ENCODE peak calls at places on chromosomes 1 and 21, in nine cellular contexts. One of them, this sample, is unnamed.

GRCh38 chr1:217193151-217193550 is 437.7 kb downstream of the GPATCH2 start:
- DNase-seq in head of caudate nucleus: no peak
- DNase-seq in K562: no peak
- DNase-seq in epithelial cell of prostate: peak
- DNase-seq in stimulated activated CD4-positive, alpha-beta T cell treated with anti-CD3 and anti-CD28 coated beads, Interleukin-4, amount 100 ng/mL, for 48 hours: no peak
- DNase-seq in tibial nerve: no peak
- DNase-seq in germinal center: no peak
- DNase-seq in cerebellum: no peak
- DNase-seq in NCI-H748 treated with DMSO at 0.1 percent for 48 hours: no peak
- DNase-seq in this sample: no peak

GRCh38 chr1:159923203-159924024 is 1.9 kb downstream of the TAGLN2 start:
- DNase-seq in head of caudate nucleus: no peak
- DNase-seq in K562: peak
- DNase-seq in epithelial cell of prostate: no peak
- DNase-seq in stimulated activated CD4-positive, alpha-beta T cell treated with anti-CD3 and anti-CD28 coated beads, Interleukin-4, amount 100 ng/mL, for 48 hours: peak
- DNase-seq in tibial nerve: peak
- DNase-seq in germinal center: peak
- DNase-seq in cerebellum: no peak
- DNase-seq in NCI-H748 treated with DMSO at 0.1 percent for 48 hours: peak
- DNase-seq in this sample: no peak

GRCh38 chr1:1004780-1005697 is 5.1 kb upstream of the HES4 start:
- DNase-seq in head of caudate nucleus: no peak
- DNase-seq in K562: peak
- DNase-seq in epithelial cell of prostate: no peak
- DNase-seq in stimulated activated CD4-positive, alpha-beta T cell treated with anti-CD3 and anti-CD28 coated beads, Interleukin-4, amount 100 ng/mL, for 48 hours: no peak
- DNase-seq in tibial nerve: no peak
- DNase-seq in germinal center: no peak
- DNase-seq in cerebellum: no peak
- DNase-seq in NCI-H748 treated with DMSO at 0.1 percent for 48 hours: no peak
- DNase-seq in this sample: no peak

GRCh38 chr21:42974832-42975820 is 764 bp downstream of the PKNOX1 start:
- DNase-seq in head of caudate nucleus: peak
- DNase-seq in K562: peak
- DNase-seq in epithelial cell of prostate: no peak
- DNase-seq in stimulated activated CD4-positive, alpha-beta T cell treated with anti-CD3 and anti-CD28 coated beads, Interleukin-4, amount 100 ng/mL, for 48 hours: peak
- DNase-seq in tibial nerve: peak
- DNase-seq in germinal center: peak
- DNase-seq in cerebellum: peak
- DNase-seq in NCI-H748 treated with DMSO at 0.1 percent for 48 hours: peak
- DNase-seq in this sample: peak

GRCh38 chr1:94658221-94658620 is 116.7 kb upstream of the F3 start:
- DNase-seq in head of caudate nucleus: no peak
- DNase-seq in K562: no peak
- DNase-seq in epithelial cell of prostate: no peak
- DNase-seq in stimulated activated CD4-positive, alpha-beta T cell treated with anti-CD3 and anti-CD28 coated beads, Interleukin-4, amount 100 ng/mL, for 48 hours: no peak
- DNase-seq in tibial nerve: no peak
- DNase-seq in germinal center: no peak
- DNase-seq in cerebellum: no peak
- DNase-seq in NCI-H748 treated with DMSO at 0.1 percent for 48 hours: no peak
- DNase-seq in this sample: no peak

GRCh38 chr21:15839601-15840000 is 109.8 kb downstream of the USP25 start:
- DNase-seq in head of caudate nucleus: no peak
- DNase-seq in K562: no peak
- DNase-seq in epithelial cell of prostate: no peak
- DNase-seq in stimulated activated CD4-positive, alpha-beta T cell treated with anti-CD3 and anti-CD28 coated beads, Interleukin-4, amount 100 ng/mL, for 48 hours: no peak
- DNase-seq in tibial nerve: no peak
- DNase-seq in germinal center: no peak
- DNase-seq in cerebellum: no peak
- DNase-seq in NCI-H748 treated with DMSO at 0.1 percent for 48 hours: no peak
- DNase-seq in this sample: no peak

GRCh38 chr1:238061967-238062613 is 171.4 kb upstream of the ZP4 start:
- DNase-seq in head of caudate nucleus: no peak
- DNase-seq in K562: no peak
- DNase-seq in epithelial cell of prostate: peak
- DNase-seq in stimulated activated CD4-positive, alpha-beta T cell treated with anti-CD3 and anti-CD28 coated beads, Interleukin-4, amount 100 ng/mL, for 48 hours: no peak
- DNase-seq in tibial nerve: no peak
- DNase-seq in germinal center: no peak
- DNase-seq in cerebellum: no peak
- DNase-seq in NCI-H748 treated with DMSO at 0.1 percent for 48 hours: no peak
- DNase-seq in this sample: no peak

GRCh38 chr1:93993731-93994130 is 84.5 kb upstream of the GCLM start:
- DNase-seq in head of caudate nucleus: no peak
- DNase-seq in K562: no peak
- DNase-seq in epithelial cell of prostate: peak
- DNase-seq in stimulated activated CD4-positive, alpha-beta T cell treated with anti-CD3 and anti-CD28 coated beads, Interleukin-4, amount 100 ng/mL, for 48 hours: no peak
- DNase-seq in tibial nerve: no peak
- DNase-seq in germinal center: no peak
- DNase-seq in cerebellum: no peak
- DNase-seq in NCI-H748 treated with DMSO at 0.1 percent for 48 hours: no peak
- DNase-seq in this sample: no peak

GRCh38 chr1:220151454-220151853 is 57.5 kb downstream of the IARS2 start:
- DNase-seq in head of caudate nucleus: peak
- DNase-seq in K562: no peak
- DNase-seq in epithelial cell of prostate: no peak
- DNase-seq in stimulated activated CD4-positive, alpha-beta T cell treated with anti-CD3 and anti-CD28 coated beads, Interleukin-4, amount 100 ng/mL, for 48 hours: no peak
- DNase-seq in tibial nerve: peak
- DNase-seq in germinal center: no peak
- DNase-seq in cerebellum: peak
- DNase-seq in NCI-H748 treated with DMSO at 0.1 percent for 48 hours: no peak
- DNase-seq in this sample: peak

GRCh38 chr1:6260433-6260934 is 414 bp downstream of the GPR153 start:
- DNase-seq in head of caudate nucleus: no peak
- DNase-seq in K562: peak
- DNase-seq in epithelial cell of prostate: no peak
- DNase-seq in stimulated activated CD4-positive, alpha-beta T cell treated with anti-CD3 and anti-CD28 coated beads, Interleukin-4, amount 100 ng/mL, for 48 hours: no peak
- DNase-seq in tibial nerve: no peak
- DNase-seq in germinal center: peak
- DNase-seq in cerebellum: no peak
- DNase-seq in NCI-H748 treated with DMSO at 0.1 percent for 48 hours: no peak
- DNase-seq in this sample: no peak

GRCh38 chr1:71351438-71351837 is 270.6 kb upstream of the ZRANB2 start:
- DNase-seq in head of caudate nucleus: no peak
- DNase-seq in K562: no peak
- DNase-seq in epithelial cell of prostate: no peak
- DNase-seq in stimulated activated CD4-positive, alpha-beta T cell treated with anti-CD3 and anti-CD28 coated beads, Interleukin-4, amount 100 ng/mL, for 48 hours: no peak
- DNase-seq in tibial nerve: no peak
- DNase-seq in germinal center: no peak
- DNase-seq in cerebellum: no peak
- DNase-seq in NCI-H748 treated with DMSO at 0.1 percent for 48 hours: no peak
- DNase-seq in this sample: no peak

GRCh38 chr1:52756020-52756419 is 29.8 kb downstream of the ZYG11B start:
- DNase-seq in head of caudate nucleus: no peak
- DNase-seq in K562: no peak
- DNase-seq in epithelial cell of prostate: no peak
- DNase-seq in stimulated activated CD4-positive, alpha-beta T cell treated with anti-CD3 and anti-CD28 coated beads, Interleukin-4, amount 100 ng/mL, for 48 hours: no peak
- DNase-seq in tibial nerve: no peak
- DNase-seq in germinal center: no peak
- DNase-seq in cerebellum: no peak
- DNase-seq in NCI-H748 treated with DMSO at 0.1 percent for 48 hours: no peak
- DNase-seq in this sample: no peak

GRCh38 chr1:9281907-9282306 is 10.8 kb upstream of the SPSB1 start:
- DNase-seq in head of caudate nucleus: no peak
- DNase-seq in K562: no peak
- DNase-seq in epithelial cell of prostate: no peak
- DNase-seq in stimulated activated CD4-positive, alpha-beta T cell treated with anti-CD3 and anti-CD28 coated beads, Interleukin-4, amount 100 ng/mL, for 48 hours: no peak
- DNase-seq in tibial nerve: no peak
- DNase-seq in germinal center: no peak
- DNase-seq in cerebellum: no peak
- DNase-seq in NCI-H748 treated with DMSO at 0.1 percent for 48 hours: no peak
- DNase-seq in this sample: no peak

GRCh38 chr1:211258756-211259595 is at the start of gene RCOR3:
- DNase-seq in head of caudate nucleus: peak
- DNase-seq in K562: peak
- DNase-seq in epithelial cell of prostate: peak
- DNase-seq in stimulated activated CD4-positive, alpha-beta T cell treated with anti-CD3 and anti-CD28 coated beads, Interleukin-4, amount 100 ng/mL, for 48 hours: peak
- DNase-seq in tibial nerve: peak
- DNase-seq in germinal center: peak
- DNase-seq in cerebellum: peak
- DNase-seq in NCI-H748 treated with DMSO at 0.1 percent for 48 hours: peak
- DNase-seq in this sample: peak

GRCh38 chr1:93905734-93906133 is 3.5 kb downstream of the GCLM start:
- DNase-seq in head of caudate nucleus: no peak
- DNase-seq in K562: no peak
- DNase-seq in epithelial cell of prostate: no peak
- DNase-seq in stimulated activated CD4-positive, alpha-beta T cell treated with anti-CD3 and anti-CD28 coated beads, Interleukin-4, amount 100 ng/mL, for 48 hours: no peak
- DNase-seq in tibial nerve: no peak
- DNase-seq in germinal center: no peak
- DNase-seq in cerebellum: no peak
- DNase-seq in NCI-H748 treated with DMSO at 0.1 percent for 48 hours: no peak
- DNase-seq in this sample: no peak

GRCh38 chr1:226054519-226055327 is 7.8 kb upstream of the H3-3A start:
- DNase-seq in head of caudate nucleus: no peak
- DNase-seq in K562: peak
- DNase-seq in epithelial cell of prostate: no peak
- DNase-seq in stimulated activated CD4-positive, alpha-beta T cell treated with anti-CD3 and anti-CD28 coated beads, Interleukin-4, amount 100 ng/mL, for 48 hours: no peak
- DNase-seq in tibial nerve: no peak
- DNase-seq in germinal center: no peak
- DNase-seq in cerebellum: no peak
- DNase-seq in NCI-H748 treated with DMSO at 0.1 percent for 48 hours: no peak
- DNase-seq in this sample: no peak

GRCh38 chr1:177410179-177410766 is 239.5 kb downstream of the BRINP2 start:
- DNase-seq in head of caudate nucleus: no peak
- DNase-seq in K562: no peak
- DNase-seq in epithelial cell of prostate: no peak
- DNase-seq in stimulated activated CD4-positive, alpha-beta T cell treated with anti-CD3 and anti-CD28 coated beads, Interleukin-4, amount 100 ng/mL, for 48 hours: no peak
- DNase-seq in tibial nerve: no peak
- DNase-seq in germinal center: no peak
- DNase-seq in cerebellum: no peak
- DNase-seq in NCI-H748 treated with DMSO at 0.1 percent for 48 hours: no peak
- DNase-seq in this sample: no peak

GRCh38 chr1:218353656-218354055 is 8.5 kb downstream of the TGFB2 start:
- DNase-seq in head of caudate nucleus: no peak
- DNase-seq in K562: no peak
- DNase-seq in epithelial cell of prostate: no peak
- DNase-seq in stimulated activated CD4-positive, alpha-beta T cell treated with anti-CD3 and anti-CD28 coated beads, Interleukin-4, amount 100 ng/mL, for 48 hours: no peak
- DNase-seq in tibial nerve: no peak
- DNase-seq in germinal center: no peak
- DNase-seq in cerebellum: no peak
- DNase-seq in NCI-H748 treated with DMSO at 0.1 percent for 48 hours: no peak
- DNase-seq in this sample: no peak

GRCh38 chr1:198465201-198466144 is 75.0 kb downstream of the ATP6V1G3 start:
- DNase-seq in head of caudate nucleus: no peak
- DNase-seq in K562: peak
- DNase-seq in epithelial cell of prostate: no peak
- DNase-seq in stimulated activated CD4-positive, alpha-beta T cell treated with anti-CD3 and anti-CD28 coated beads, Interleukin-4, amount 100 ng/mL, for 48 hours: no peak
- DNase-seq in tibial nerve: no peak
- DNase-seq in germinal center: peak
- DNase-seq in cerebellum: peak
- DNase-seq in NCI-H748 treated with DMSO at 0.1 percent for 48 hours: peak
- DNase-seq in this sample: peak

GRCh38 chr1:151325646-151326429 is 1.4 kb downstream of the PI4KB start:
- DNase-seq in head of caudate nucleus: no peak
- DNase-seq in K562: peak
- DNase-seq in epithelial cell of prostate: no peak
- DNase-seq in stimulated activated CD4-positive, alpha-beta T cell treated with anti-CD3 and anti-CD28 coated beads, Interleukin-4, amount 100 ng/mL, for 48 hours: no peak
- DNase-seq in tibial nerve: no peak
- DNase-seq in germinal center: no peak
- DNase-seq in cerebellum: no peak
- DNase-seq in NCI-H748 treated with DMSO at 0.1 percent for 48 hours: no peak
- DNase-seq in this sample: no peak

GRCh38 chr21:25385912-25386474 is 221.3 kb downstream of the MRPL39 start:
- DNase-seq in head of caudate nucleus: no peak
- DNase-seq in K562: peak
- DNase-seq in epithelial cell of prostate: peak
- DNase-seq in stimulated activated CD4-positive, alpha-beta T cell treated with anti-CD3 and anti-CD28 coated beads, Interleukin-4, amount 100 ng/mL, for 48 hours: no peak
- DNase-seq in tibial nerve: no peak
- DNase-seq in germinal center: peak
- DNase-seq in cerebellum: peak
- DNase-seq in NCI-H748 treated with DMSO at 0.1 percent for 48 hours: peak
- DNase-seq in this sample: peak

GRCh38 chr1:204014336-204014735 is 58.6 kb upstream of the SOX13 start:
- DNase-seq in head of caudate nucleus: no peak
- DNase-seq in K562: no peak
- DNase-seq in epithelial cell of prostate: no peak
- DNase-seq in stimulated activated CD4-positive, alpha-beta T cell treated with anti-CD3 and anti-CD28 coated beads, Interleukin-4, amount 100 ng/mL, for 48 hours: no peak
- DNase-seq in tibial nerve: no peak
- DNase-seq in germinal center: no peak
- DNase-seq in cerebellum: no peak
- DNase-seq in NCI-H748 treated with DMSO at 0.1 percent for 48 hours: no peak
- DNase-seq in this sample: no peak

GRCh38 chr1:229230893-229231753 is 39.8 kb upstream of the RAB4A start:
- DNase-seq in head of caudate nucleus: peak
- DNase-seq in K562: no peak
- DNase-seq in epithelial cell of prostate: peak
- DNase-seq in stimulated activated CD4-positive, alpha-beta T cell treated with anti-CD3 and anti-CD28 coated beads, Interleukin-4, amount 100 ng/mL, for 48 hours: no peak
- DNase-seq in tibial nerve: no peak
- DNase-seq in germinal center: no peak
- DNase-seq in cerebellum: no peak
- DNase-seq in NCI-H748 treated with DMSO at 0.1 percent for 48 hours: peak
- DNase-seq in this sample: no peak

GRCh38 chr1:18970762-18971161 is 14.3 kb upstream of the IFFO2 start:
- DNase-seq in head of caudate nucleus: no peak
- DNase-seq in K562: no peak
- DNase-seq in epithelial cell of prostate: no peak
- DNase-seq in stimulated activated CD4-positive, alpha-beta T cell treated with anti-CD3 and anti-CD28 coated beads, Interleukin-4, amount 100 ng/mL, for 48 hours: no peak
- DNase-seq in tibial nerve: no peak
- DNase-seq in germinal center: no peak
- DNase-seq in cerebellum: no peak
- DNase-seq in NCI-H748 treated with DMSO at 0.1 percent for 48 hours: no peak
- DNase-seq in this sample: no peak

GRCh38 chr1:209168204-209168603 is 415.3 kb upstream of the CAMK1G start:
- DNase-seq in head of caudate nucleus: no peak
- DNase-seq in K562: no peak
- DNase-seq in epithelial cell of prostate: peak
- DNase-seq in stimulated activated CD4-positive, alpha-beta T cell treated with anti-CD3 and anti-CD28 coated beads, Interleukin-4, amount 100 ng/mL, for 48 hours: no peak
- DNase-seq in tibial nerve: no peak
- DNase-seq in germinal center: no peak
- DNase-seq in cerebellum: no peak
- DNase-seq in NCI-H748 treated with DMSO at 0.1 percent for 48 hours: no peak
- DNase-seq in this sample: no peak

GRCh38 chr1:53738205-53739108 is 507 bp downstream of the GLIS1 start:
- DNase-seq in head of caudate nucleus: peak
- DNase-seq in K562: no peak
- DNase-seq in epithelial cell of prostate: no peak
- DNase-seq in stimulated activated CD4-positive, alpha-beta T cell treated with anti-CD3 and anti-CD28 coated beads, Interleukin-4, amount 100 ng/mL, for 48 hours: no peak
- DNase-seq in tibial nerve: no peak
- DNase-seq in germinal center: no peak
- DNase-seq in cerebellum: no peak
- DNase-seq in NCI-H748 treated with DMSO at 0.1 percent for 48 hours: no peak
- DNase-seq in this sample: no peak

GRCh38 chr1:165659581-165659895 is 28.5 kb downstream of the MGST3 start:
- DNase-seq in head of caudate nucleus: no peak
- DNase-seq in K562: no peak
- DNase-seq in epithelial cell of prostate: no peak
- DNase-seq in stimulated activated CD4-positive, alpha-beta T cell treated with anti-CD3 and anti-CD28 coated beads, Interleukin-4, amount 100 ng/mL, for 48 hours: no peak
- DNase-seq in tibial nerve: no peak
- DNase-seq in germinal center: no peak
- DNase-seq in cerebellum: no peak
- DNase-seq in NCI-H748 treated with DMSO at 0.1 percent for 48 hours: no peak
- DNase-seq in this sample: no peak